ENCODE peak calls at places on chromosome 16, in seven cellular contexts. P is H1, B is HCT116, N is SK-N-SH, S is K562, J is GM12878, E is HepG2. I is an unnamed sample.

GRCh38 chr16:80656731-80657150 is 115.9 kb downstream of the DYNLRB2 start:
- DNase-seq in P (no peak), B (no peak), N (no peak), S (no peak), J (peak; percentile 39), E (no peak), I (no peak)

GRCh38 chr16:86628614-86629013 is 50.3 kb downstream of the FOXL1 start:
- DNase-seq in P (no peak), B (no peak), N (no peak), S (no peak), J (no peak), E (no peak), I (no peak)

GRCh38 chr16:397135-397661 is at the start of gene NME4:
- DNase-seq in P (no peak), B (no peak), N (peak; percentile 86), S (peak; percentile 75), J (no peak), E (no peak), I (peak; percentile 46)

GRCh38 chr16:5506021-5506420 is 408.4 kb upstream of the EEF2KMT start:
- DNase-seq in P (no peak), B (no peak), N (no peak), S (no peak), J (no peak), E (no peak), I (no peak)

GRCh38 chr16:9630119-9630518 is 538.7 kb downstream of the HAPSTR1 start:
- DNase-seq in P (no peak), B (no peak), N (no peak), S (no peak), J (no peak), E (no peak), I (no peak)

GRCh38 chr16:12679660-12680272 is 123.9 kb downstream of the CPPED1 start:
- DNase-seq in P (no peak), B (no peak), N (no peak), S (no peak), J (no peak), E (no peak), I (no peak)

GRCh38 chr16:77434022-77434364 is 841 bp downstream of the ADAMTS18 start:
- DNase-seq in P (no peak), B (no peak), N (no peak), S (no peak), J (no peak), E (no peak), I (no peak)

GRCh38 chr16:77457046-77457445 is 22.2 kb upstream of the ADAMTS18 start:
- DNase-seq in P (no peak), B (no peak), N (no peak), S (no peak), J (no peak), E (no peak), I (no peak)

GRCh38 chr16:84042879-84043485 is 387 bp upstream of the SLC38A8 start:
- DNase-seq in P (no peak), B (no peak), N (no peak), S (peak; percentile 50), J (no peak), E (no peak), I (no peak)

GRCh38 chr16:31118223-31119155 is 1.0 kb downstream of the KAT8 start:
- DNase-seq in P (no peak), B (no peak), N (no peak), S (no peak), J (no peak), E (no peak), I (peak; percentile 0)

GRCh38 chr16:75114179-75114945 is 2.2 kb downstream of the LDHD start:
- DNase-seq in P (no peak), B (no peak), N (peak; percentile 32), S (no peak), J (no peak), E (no peak), I (no peak)

GRCh38 chr16:901715-902601 is 68.8 kb downstream of the LMF1 start:
- DNase-seq in P (no peak), B (no peak), N (peak; percentile 80), S (no peak), J (no peak), E (no peak), I (no peak)

GRCh38 chr16:57132470-57132869 is 40.1 kb downstream of the CPNE2 start:
- DNase-seq in P (no peak), B (no peak), N (no peak), S (no peak), J (no peak), E (peak; percentile 30), I (peak; percentile 25)

GRCh38 chr16:15961557-15962205 is 12.3 kb downstream of the ABCC1 start:
- DNase-seq in P (no peak), B (no peak), N (no peak), S (no peak), J (peak; percentile 49), E (no peak), I (no peak)

GRCh38 chr16:85947511-85948509 is 48.8 kb downstream of the IRF8 start:
- DNase-seq in P (no peak), B (no peak), N (no peak), S (no peak), J (peak; percentile 90), E (no peak), I (no peak)

GRCh38 chr16:24700549-24701392 is 28.7 kb upstream of the TNRC6A start:
- DNase-seq in P (peak; percentile 58), B (peak; percentile 89), N (peak; percentile 28), S (peak; percentile 45), J (no peak), E (peak; percentile 60), I (peak; percentile 90)

GRCh38 chr16:68128577-68129305 is 43.6 kb downstream of the NFATC3 start:
- DNase-seq in P (no peak), B (no peak), N (no peak), S (no peak), J (no peak), E (peak; percentile 35), I (no peak)

GRCh38 chr16:51155901-51156810 is 5.1 kb upstream of the SALL1 start:
- DNase-seq in P (no peak), B (no peak), N (peak; percentile 28), S (no peak), J (no peak), E (no peak), I (no peak)

GRCh38 chr16:70778901-70779309 is 22.1 kb downstream of the VAC14 start:
- DNase-seq in P (peak; percentile 74), B (peak; percentile 81), N (peak; percentile 66), S (peak; percentile 25), J (no peak), E (peak; percentile 82), I (peak; percentile 76)
- TF ChIP-seq JUND in P (no peak), B (peak; percentile 49), N (no peak), S (no peak), J (no peak), E (no peak), I (no peak)

DNA sequence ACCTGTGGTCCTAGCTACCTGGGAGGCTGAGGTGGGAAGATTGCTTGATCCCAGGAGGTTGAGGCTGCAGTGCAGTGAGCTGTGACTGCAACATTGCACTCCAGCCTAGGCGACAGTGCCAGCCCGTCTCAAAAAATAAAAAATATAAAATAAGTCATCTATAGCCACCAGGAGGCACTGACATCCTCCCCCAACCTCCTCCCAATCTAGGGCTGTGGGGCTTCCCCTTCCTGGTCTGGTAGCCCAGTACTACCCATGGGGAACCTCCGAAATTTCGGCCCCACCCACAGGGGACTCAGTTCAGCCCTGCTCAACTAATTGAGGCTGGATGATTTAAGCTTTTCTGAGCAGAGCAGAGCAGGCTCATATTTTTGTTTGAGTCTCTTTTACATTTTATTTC is 3.2 kb downstream of the ZSCAN10 start:
- DNase-seq in P (no peak), B (peak; percentile 21), N (peak; percentile 57), S (peak; percentile 54), J (no peak), E (no peak), I (no peak)
- TF ChIP-seq JUND in P (no peak), B (no peak), N (no peak), S (no peak), J (no peak), E (no peak), I (no peak)

DNA sequence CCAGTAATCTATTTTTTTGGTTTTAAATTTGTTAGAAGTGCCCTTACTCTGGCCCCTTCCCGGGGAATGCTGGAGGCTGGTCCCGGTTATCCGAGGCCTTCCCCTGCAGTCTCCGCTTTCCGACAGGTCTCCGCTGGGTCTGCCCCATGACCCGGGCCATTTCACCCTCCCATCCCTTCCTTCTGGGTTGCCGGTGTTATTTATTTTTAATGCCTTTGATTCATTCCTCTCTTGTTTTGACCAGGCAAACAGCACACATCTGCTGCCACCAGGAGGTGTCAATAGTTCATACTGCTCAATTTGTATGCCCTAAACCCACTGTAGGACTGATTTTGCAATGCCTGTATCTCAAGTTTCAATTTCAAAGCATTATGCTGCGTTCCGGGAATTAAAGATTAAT is 113.2 kb upstream of the IRX5 start:
- DNase-seq in P (no peak), B (no peak), N (peak; percentile 22), S (peak; percentile 10), J (no peak), E (peak; percentile 6), I (no peak)
- TF ChIP-seq JUND in P (no peak), B (no peak), N (no peak), S (no peak), J (no peak), E (no peak), I (no peak)

GRCh38 chr16:22313141-22313781 is 16.1 kb downstream of the POLR3E start:
- DNase-seq in P (no peak), B (no peak), N (no peak), S (no peak), J (no peak), E (no peak), I (no peak)

GRCh38 chr16:22316411-22316811 is 19.2 kb downstream of the POLR3E start:
- DNase-seq in P (no peak), B (no peak), N (no peak), S (no peak), J (no peak), E (no peak), I (no peak)

GRCh38 chr16:22315979-22316378 is 18.8 kb downstream of the POLR3E start:
- DNase-seq in P (no peak), B (no peak), N (no peak), S (no peak), J (no peak), E (no peak), I (no peak)

GRCh38 chr16:22313876-22314470 is 16.8 kb downstream of the POLR3E start:
- DNase-seq in P (no peak), B (no peak), N (no peak), S (no peak), J (no peak), E (no peak), I (no peak)

DNA sequence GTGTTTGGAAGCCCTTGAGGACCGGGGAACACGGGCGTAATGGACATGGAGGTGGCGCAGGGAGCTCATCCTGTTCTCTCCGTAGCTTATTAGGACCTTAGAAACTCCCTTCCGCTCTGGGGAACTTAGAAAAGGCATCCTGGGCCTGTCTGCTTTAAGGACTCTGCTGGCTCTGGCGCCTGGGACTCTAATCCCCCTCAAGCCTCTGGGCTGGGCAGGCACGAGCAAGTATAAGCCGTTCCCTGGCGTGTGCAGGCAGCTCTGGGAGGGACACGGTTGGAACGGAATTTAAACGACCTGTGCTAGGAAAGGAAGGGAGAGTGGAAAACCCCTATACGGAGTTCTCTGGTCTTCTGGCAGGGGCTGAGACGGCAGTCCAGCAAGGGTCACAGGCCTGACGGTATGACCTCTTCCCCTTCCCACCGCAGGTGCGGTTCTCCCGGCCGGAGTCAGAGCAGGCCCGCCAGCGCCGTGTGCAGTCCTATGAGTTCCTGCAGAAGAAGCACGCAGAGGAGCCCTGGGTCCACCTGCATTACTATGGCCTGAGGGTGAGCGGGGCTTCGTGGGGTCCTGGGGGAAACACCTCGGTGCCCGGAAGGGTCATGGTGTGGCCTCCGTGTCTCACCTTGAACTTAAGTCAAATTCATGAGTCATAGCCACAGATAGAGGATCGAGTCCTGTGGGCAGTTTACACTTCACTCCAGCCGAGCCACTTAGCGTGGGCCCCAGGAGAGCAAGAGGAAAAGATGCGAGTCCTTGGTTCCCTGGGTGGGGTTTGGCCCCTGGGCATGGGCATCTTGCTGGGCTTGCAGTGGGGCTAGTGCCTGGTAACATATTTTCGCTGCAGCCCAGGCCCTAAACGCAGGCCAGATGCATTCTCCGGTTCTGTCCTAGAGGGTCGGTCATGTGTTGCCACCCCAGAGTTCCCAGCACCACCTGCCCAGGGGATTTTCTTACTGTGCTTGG is 17.7 kb downstream of the POLR3E start:
- DNase-seq in P (no peak), B (no peak), N (no peak), S (no peak), J (no peak), E (no peak), I (no peak)
- TF ChIP-seq JUND in P (no peak), B (no peak), N (no peak), S (no peak), J (no peak), E (no peak), I (no peak)

I was measured in T47D.